ENCODE peak calls at places on chromosomes 12 and 14, in seven cellular contexts. F is sigmoid colon, O is mammary epithelial cell, Y is tibial artery, N is uterus, J is WERI-Rb-1, S is AG04450. I is an unnamed sample.

GRCh38 chr12:103312742-103313354 is 182.9 kb downstream of the C12orf42 start:
- DNase-seq in F (no peak), O (no peak), Y (no peak), N (no peak), J (no peak), S (no peak), I (no peak)

GRCh38 chr14:51484491-51484890 is 167.2 kb upstream of the FRMD6 start:
- DNase-seq in F (no peak), O (no peak), Y (no peak), N (peak), J (no peak), S (no peak), I (no peak)

GRCh38 chr14:68612049-68612448 is 180.8 kb downstream of the ZFP36L1 start:
- DNase-seq in F (no peak), O (no peak), Y (no peak), N (no peak), J (no peak), S (peak), I (no peak)

GRCh38 chr12:110590806-110591326 is 7.7 kb upstream of the PPTC7 start:
- DNase-seq in F (no peak), O (no peak), Y (no peak), N (no peak), J (no peak), S (no peak), I (no peak)

GRCh38 chr12:67772276-67773169 is 124.0 kb downstream of the DYRK2 start:
- DNase-seq in F (peak), O (no peak), Y (no peak), N (peak), J (peak), S (peak), I (no peak)

GRCh38 chr14:32397871-32398640 is 69.0 kb downstream of the AKAP6 start:
- DNase-seq in F (no peak), O (peak), Y (peak), N (no peak), J (no peak), S (no peak), I (no peak)

GRCh38 chr12:92424338-92424737 is 278.5 kb upstream of the PLEKHG7 start:
- DNase-seq in F (no peak), O (peak), Y (no peak), N (no peak), J (no peak), S (no peak), I (no peak)

GRCh38 chr12:85057370-85057963 is 21.3 kb downstream of the LRRIQ1 start:
- DNase-seq in F (no peak), O (peak), Y (peak), N (no peak), J (peak), S (peak), I (peak)

GRCh38 chr14:61537567-61538463 is 157.5 kb upstream of the HIF1A start:
- DNase-seq in F (no peak), O (peak), Y (no peak), N (no peak), J (peak), S (no peak), I (peak)

GRCh38 chr14:76919811-76920571 is 93.8 kb downstream of the LRRC74A start:
- DNase-seq in F (peak), O (peak), Y (peak), N (peak), J (peak), S (peak), I (peak)

GRCh38 chr12:117674313-117674712 is 294.5 kb downstream of the KSR2 start:
- DNase-seq in F (no peak), O (no peak), Y (no peak), N (no peak), J (no peak), S (no peak), I (no peak)

GRCh38 chr12:6038160-6038559 is 86.3 kb downstream of the VWF start:
- DNase-seq in F (peak), O (peak), Y (no peak), N (no peak), J (peak), S (no peak), I (peak)

GRCh38 chr14:22939684-22940083 is 10.5 kb upstream of the PRMT5 start:
- DNase-seq in F (no peak), O (no peak), Y (no peak), N (no peak), J (no peak), S (peak), I (no peak)

GRCh38 chr14:75811862-75812505 is 150.9 kb downstream of the TTLL5 start:
- DNase-seq in F (no peak), O (no peak), Y (no peak), N (peak), J (no peak), S (no peak), I (no peak)

GRCh38 chr12:98513379-98514318 is 1.7 kb upstream of the TMPO start:
- DNase-seq in F (no peak), O (no peak), Y (no peak), N (no peak), J (no peak), S (no peak), I (no peak)

GRCh38 chr12:2294651-2295475 is 242.1 kb downstream of the CACNA1C start:
- DNase-seq in F (peak), O (peak), Y (peak), N (peak), J (no peak), S (no peak), I (peak)

GRCh38 chr12:3882896-3883564 is 9.8 kb upstream of the PARP11 start:
- DNase-seq in F (no peak), O (peak), Y (no peak), N (no peak), J (no peak), S (no peak), I (no peak)

GRCh38 chr14:80239631-80240030 is 28.3 kb upstream of the DIO2 start:
- DNase-seq in F (no peak), O (no peak), Y (no peak), N (no peak), J (no peak), S (no peak), I (no peak)

GRCh38 chr14:72501439-72501838 is 392.5 kb downstream of the DPF3 start:
- DNase-seq in F (no peak), O (no peak), Y (no peak), N (no peak), J (no peak), S (no peak), I (no peak)

GRCh38 chr12:11595080-11595479 is 54.4 kb upstream of the ETV6 start:
- DNase-seq in F (no peak), O (no peak), Y (no peak), N (no peak), J (no peak), S (no peak), I (no peak)

GRCh38 chr14:77882631-77883030 is 82.7 kb downstream of the ADCK1 start:
- DNase-seq in F (no peak), O (no peak), Y (peak), N (no peak), J (no peak), S (no peak), I (no peak)

GRCh38 chr14:35821546-35822411 is 4.4 kb upstream of the BRMS1L start:
- DNase-seq in F (no peak), O (peak), Y (no peak), N (no peak), J (peak), S (no peak), I (no peak)

GRCh38 chr14:76829650-76830421 is 3.6 kb downstream of the LRRC74A start:
- DNase-seq in F (peak), O (peak), Y (no peak), N (no peak), J (no peak), S (no peak), I (no peak)

GRCh38 chr14:61623927-61624326 is 71.4 kb upstream of the HIF1A start:
- DNase-seq in F (no peak), O (no peak), Y (no peak), N (no peak), J (no peak), S (no peak), I (no peak)

GRCh38 chr14:79783061-79783460 is 428.2 kb downstream of the DIO2 start:
- DNase-seq in F (no peak), O (no peak), Y (no peak), N (no peak), J (no peak), S (no peak), I (no peak)

GRCh38 chr12:3791475-3791874 is 38.6 kb upstream of the CRACR2A start:
- DNase-seq in F (no peak), O (no peak), Y (no peak), N (no peak), J (no peak), S (no peak), I (no peak)

GRCh38 chr14:104130974-104131651 is 7.3 kb upstream of the KIF26A start:
- DNase-seq in F (peak), O (no peak), Y (no peak), N (no peak), J (peak), S (no peak), I (no peak)

GRCh38 chr12:83470749-83471148 is 784.0 kb downstream of the TMTC2 start:
- DNase-seq in F (no peak), O (no peak), Y (no peak), N (no peak), J (no peak), S (no peak), I (no peak)

GRCh38 chr12:48817957-48818830 is at the start of gene CACNB3:
- DNase-seq in F (peak), O (peak), Y (peak), N (peak), J (peak), S (no peak), I (no peak)

GRCh38 chr12:119448737-119449136 is 114.2 kb downstream of the CCDC60 start:
- DNase-seq in F (no peak), O (no peak), Y (no peak), N (no peak), J (no peak), S (no peak), I (no peak)

GRCh38 chr12:46373303-46374182 is 970 bp upstream of the SLC38A2 start:
- DNase-seq in F (peak), O (peak), Y (peak), N (peak), J (peak), S (no peak), I (no peak)

GRCh38 chr14:89384023-89384422 is 33.0 kb downstream of the FOXN3 start:
- DNase-seq in F (peak), O (no peak), Y (no peak), N (no peak), J (no peak), S (no peak), I (no peak)
- H3K4me3 ChIP-seq in F (no peak), O (no peak), Y (no peak), N (no peak), J (no peak), S (no peak), I (no peak)

DNA sequence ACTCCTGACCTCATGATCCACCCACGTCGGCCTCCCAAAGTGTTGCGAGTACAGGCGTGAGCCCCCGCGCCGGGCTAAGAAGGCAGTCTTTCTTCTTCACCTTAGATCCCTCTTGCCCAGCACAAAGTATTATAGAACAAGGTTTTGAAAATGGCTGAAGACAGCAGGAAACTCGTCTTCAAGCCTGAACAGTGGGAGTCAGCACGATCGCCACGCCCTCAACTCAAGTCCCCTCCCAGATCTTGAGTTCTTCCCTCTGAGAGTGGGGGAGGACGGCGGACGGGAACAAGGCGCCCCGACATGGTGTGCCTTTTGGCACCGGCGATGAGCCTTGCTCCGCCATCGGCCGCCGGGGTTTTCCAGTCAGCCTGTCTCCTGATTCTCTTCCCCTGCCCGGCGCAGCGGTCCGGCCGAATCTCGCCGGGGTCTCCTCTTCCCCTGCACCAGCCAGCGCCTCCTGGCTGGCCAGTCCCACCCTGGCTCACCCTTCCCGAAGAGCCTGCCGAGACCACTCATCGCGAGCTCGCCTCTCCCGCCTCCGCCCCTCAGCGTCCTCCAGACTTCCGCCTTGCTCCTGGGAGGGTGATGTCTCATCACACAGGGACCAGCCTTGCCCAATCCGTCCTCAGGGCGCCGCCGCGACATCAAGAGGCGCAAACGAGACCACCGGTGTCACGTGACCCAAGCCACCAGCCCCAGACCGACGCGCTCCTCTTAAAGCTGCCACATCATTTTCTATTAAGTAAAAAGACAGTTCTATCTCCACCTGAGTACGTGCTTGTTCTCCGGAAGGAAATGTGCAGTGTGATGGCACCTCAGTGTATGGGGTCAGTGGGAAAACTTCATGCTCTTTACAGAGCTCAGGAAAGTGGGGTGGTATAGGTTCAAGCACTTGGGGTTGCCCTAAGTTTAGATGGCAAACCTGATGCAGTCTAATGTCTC is at the start of gene CHMP4A:
- DNase-seq in F (peak), O (peak), Y (peak), N (peak), J (peak), S (peak), I (peak)
- TF ChIP-seq CTCF in F (no peak), O (no peak), Y (no peak), N (peak), J (peak), S (peak), I (peak)

GRCh38 chr14:106846218-106846617 is 1319.8 kb downstream of the TMEM121 start:
- DNase-seq in F (no peak), O (peak), Y (no peak), N (no peak), J (no peak), S (no peak), I (no peak)
- H3K4me3 ChIP-seq in F (no peak), O (no peak), Y (no peak), N (no peak), J (no peak), S (no peak), I (peak)

GRCh38 chr14:59417301-59417700 is 47.9 kb downstream of the GPR135 start:
- DNase-seq in F (no peak), O (no peak), Y (no peak), N (no peak), J (peak), S (no peak), I (no peak)

GRCh38 chr14:59419383-59419782 is 45.8 kb downstream of the GPR135 start:
- DNase-seq in F (no peak), O (no peak), Y (no peak), N (no peak), J (no peak), S (no peak), I (no peak)

GRCh38 chr14:59424707-59425106 is 40.5 kb downstream of the GPR135 start:
- DNase-seq in F (peak), O (no peak), Y (no peak), N (peak), J (no peak), S (no peak), I (no peak)

GRCh38 chr14:59425322-59425945 is 39.7 kb downstream of the GPR135 start:
- DNase-seq in F (peak), O (no peak), Y (no peak), N (peak), J (no peak), S (peak), I (no peak)

DNA sequence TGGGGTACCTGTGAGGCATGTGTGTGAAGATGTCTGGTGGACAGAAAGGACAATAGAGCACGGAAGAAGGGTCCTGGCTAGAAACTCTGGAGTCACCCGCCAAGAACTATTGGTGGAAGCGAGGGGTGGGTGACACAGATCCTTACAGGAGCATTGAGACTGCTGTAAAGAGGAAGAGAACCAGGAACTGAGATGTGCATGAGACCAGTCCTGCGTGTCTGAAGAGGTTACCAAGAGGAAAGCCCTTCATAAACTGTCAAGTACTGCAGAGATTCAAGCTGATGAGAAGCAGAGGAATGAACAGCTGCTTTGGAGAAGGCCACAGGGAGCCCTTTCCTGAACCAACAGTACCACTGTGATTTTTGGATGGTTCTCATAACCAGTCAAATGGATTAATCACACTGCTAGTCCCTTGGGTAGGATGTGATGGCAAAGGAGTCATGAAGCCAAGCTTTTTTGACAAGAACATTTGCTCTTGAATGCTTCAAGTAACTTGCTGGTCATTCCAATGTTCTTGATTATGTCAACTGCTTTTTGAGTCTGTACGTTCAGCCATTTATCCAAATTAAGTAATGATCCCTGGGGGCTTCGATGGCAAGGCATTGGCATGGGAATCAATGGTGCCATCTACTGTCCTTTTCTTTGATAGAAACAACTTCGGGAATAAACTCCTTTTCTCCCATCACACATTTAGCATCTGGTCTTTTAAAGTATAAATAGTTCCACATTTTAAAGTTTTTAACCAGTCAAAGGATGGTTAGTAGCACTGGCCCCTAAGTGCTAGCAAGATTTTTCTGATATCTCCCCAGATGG is 42.9 kb downstream of the GPR135 start:
- DNase-seq in F (no peak), O (no peak), Y (no peak), N (no peak), J (no peak), S (no peak), I (no peak)
- TF ChIP-seq CTCF in F (no peak), O (peak), Y (peak), N (no peak), J (no peak), S (no peak), I (peak)

GRCh38 chr14:20667957-20668356 is 16.4 kb upstream of the RNASE4 start:
- DNase-seq in F (no peak), O (no peak), Y (no peak), N (no peak), J (no peak), S (no peak), I (no peak)
- H3K4me3 ChIP-seq in F (no peak), O (no peak), Y (no peak), N (no peak), J (no peak), S (no peak), I (no peak)

GRCh38 chr14:63843796-63844195 is 9.0 kb upstream of the SYNE2 start:
- DNase-seq in F (no peak), O (no peak), Y (no peak), N (no peak), J (no peak), S (no peak), I (no peak)

DNA sequence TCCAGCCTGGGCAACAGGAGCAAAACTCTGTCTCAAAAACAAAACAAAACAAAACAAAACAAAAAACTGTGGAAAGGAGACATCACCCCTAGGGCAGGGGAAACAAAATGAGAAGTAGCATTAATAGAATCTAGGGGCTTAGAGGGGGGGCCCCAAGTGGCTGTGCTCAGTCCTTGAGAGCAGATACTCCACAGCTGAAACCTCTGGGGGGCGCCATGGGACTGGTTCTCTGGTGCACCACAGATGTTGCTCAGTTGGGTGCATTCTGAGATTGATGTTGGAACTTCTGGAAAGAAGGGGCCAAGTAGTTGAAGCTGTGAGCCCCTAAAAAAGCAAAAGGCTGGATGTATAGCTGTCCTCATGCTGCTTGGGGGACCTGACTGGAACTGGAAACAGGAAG is 11.8 kb upstream of the SYNE2 start:
- DNase-seq in F (no peak), O (no peak), Y (no peak), N (no peak), J (peak), S (no peak), I (no peak)
- TF ChIP-seq CTCF in F (no peak), O (peak), Y (no peak), N (no peak), J (peak), S (no peak), I (peak)

I was measured in epithelial cell of proximal tubule.